ENCODE peak calls at places on chromosomes 6 and 20, in nine cellular contexts. I is psoas muscle; N is heart right ventricle; Q is adipocyte; P is right lobe of liver; G is CD8-positive, alpha-beta T cell; K is right atrium auricular region; O is gastrocnemius medialis; V is ovary. X is an unnamed sample. For H3K9me3 and H3K27me3, the result is how much of the 10 kb centered on the place peaks cover.

GRCh38 chr6:145756170-145756662 is 20.9 kb upstream of the EPM2A start:
- DNase-seq in G (no peak), K (no peak), P (no peak), N (peak), Q (peak), V (no peak), I (peak), O (no peak), X (no peak)

GRCh38 chr20:46746972-46747371 is 37.5 kb downstream of the SLC2A10 start:
- DNase-seq in V (no peak), P (no peak), G (no peak), N (no peak), I (no peak), O (no peak), K (no peak), Q (peak), X (no peak)

GRCh38 chr20:24138951-24139350 is 150.4 kb upstream of the GGTLC1 start:
- DNase-seq in I (no peak), N (no peak), Q (no peak), P (no peak), O (no peak), V (no peak), K (no peak), G (no peak), X (no peak)

GRCh38 chr6:114007451-114007953 is 36.6 kb upstream of the HDAC2 start:
- DNase-seq in Q (no peak), I (no peak), P (no peak), K (no peak), V (no peak), N (no peak), G (no peak), O (no peak), X (peak)

GRCh38 chr20:54221996-54222890 is 14.4 kb downstream of the PFDN4 start:
- DNase-seq in N (no peak), K (no peak), P (no peak), G (no peak), V (no peak), I (no peak), Q (peak), O (no peak), X (no peak)

GRCh38 chr20:43947316-43947710 is 32.7 kb downstream of the TOX2 start:
- DNase-seq in I (no peak), G (no peak), N (no peak), K (no peak), Q (no peak), P (no peak), O (no peak), V (no peak), X (no peak)

GRCh38 chr6:154143753-154144152 is 104.7 kb downstream of the OPRM1 start:
- DNase-seq in Q (no peak), G (no peak), K (no peak), V (no peak), N (no peak), I (no peak), O (no peak), P (no peak), X (no peak)

GRCh38 chr6:113147544-113147943 is 709.6 kb upstream of the MARCKS start:
- DNase-seq in I (no peak), V (no peak), G (no peak), P (no peak), N (no peak), Q (peak), O (no peak), K (no peak), X (no peak)

GRCh38 chr6:36757206-36757605 is 59.6 kb downstream of the RAB44 start:
- DNase-seq in V (no peak), Q (no peak), P (no peak), I (no peak), G (peak), O (no peak), N (no peak), K (no peak), X (no peak)

GRCh38 chr6:85278456-85279035 is 171.3 kb upstream of the NT5E start:
- DNase-seq in I (no peak), O (no peak), K (no peak), P (no peak), G (no peak), V (no peak), N (no peak), Q (no peak), X (no peak)

GRCh38 chr6:39421383-39422225 is 99.1 kb upstream of the KCNK16 start:
- DNase-seq in G (no peak), I (no peak), Q (no peak), N (no peak), K (no peak), O (no peak), P (no peak), V (no peak), X (no peak)

GRCh38 chr20:37424062-37424851 is 78.3 kb downstream of the SRC start:
- DNase-seq in G (no peak), Q (no peak), N (no peak), O (no peak), P (no peak), K (no peak), I (no peak), V (no peak), X (no peak)

GRCh38 chr20:13262701-13263335 is 41.7 kb downstream of the ISM1 start:
- DNase-seq in O (no peak), N (no peak), Q (no peak), V (no peak), I (no peak), K (no peak), G (no peak), P (no peak), X (no peak)

GRCh38 chr6:136031982-136032381 is 180.5 kb downstream of the PDE7B start:
- DNase-seq in G (no peak), K (no peak), P (no peak), Q (peak), I (no peak), N (peak), V (no peak), O (no peak), X (no peak)

GRCh38 chr6:158018851-158019361 is 37.2 kb downstream of the SYNJ2 start:
- DNase-seq in I (no peak), G (no peak), Q (peak), N (no peak), P (no peak), V (no peak), K (no peak), O (no peak), X (no peak)

GRCh38 chr6:40037271-40037670 is 103.0 kb upstream of the MOCS1 start:
- DNase-seq in K (no peak), N (no peak), O (no peak), V (no peak), P (no peak), G (no peak), Q (no peak), I (no peak), X (no peak)

GRCh38 chr6:165663736-165664552 is 903 bp upstream of the PDE10A start:
- DNase-seq in V (no peak), O (no peak), I (no peak), N (peak), Q (peak), P (no peak), K (no peak), G (no peak), X (peak)

GRCh38 chr6:19597809-19598320 is 239.3 kb upstream of the ID4 start:
- DNase-seq in O (no peak), I (no peak), P (no peak), Q (no peak), V (no peak), K (no peak), N (no peak), G (no peak), X (no peak)

GRCh38 chr6:34851361-34851760 is 36.5 kb downstream of the TAF11 start:
- DNase-seq in P (no peak), G (no peak), V (no peak), Q (no peak), N (no peak), O (no peak), I (no peak), K (no peak), X (no peak)

GRCh38 chr6:152854086-152854795 is 103.6 kb downstream of the VIP start:
- DNase-seq in Q (no peak), V (no peak), G (no peak), K (no peak), P (no peak), O (no peak), N (no peak), I (no peak), X (no peak)

GRCh38 chr6:33297406-33297955 is 1.3 kb downstream of the RGL2 start:
- DNase-seq in O (no peak), P (no peak), N (no peak), Q (no peak), G (no peak), V (no peak), I (peak), K (no peak), X (peak)

GRCh38 chr6:38079107-38079506 is 259.6 kb downstream of the ZFAND3 start:
- DNase-seq in N (no peak), O (no peak), P (no peak), G (no peak), K (no peak), I (no peak), Q (no peak), V (no peak), X (no peak)

GRCh38 chr6:137155830-137156229 is 17.6 kb downstream of the IL22RA2 start:
- DNase-seq in P (no peak), Q (peak), O (no peak), G (peak), N (no peak), I (no peak), V (no peak), K (no peak), X (no peak)

GRCh38 chr6:33279257-33279695 is 2.4 kb downstream of the B3GALT4 start:
- DNase-seq in Q (no peak), P (no peak), I (no peak), K (no peak), N (no peak), G (no peak), V (no peak), O (no peak), X (no peak)

GRCh38 chr6:100446115-100446921 is 18.4 kb downstream of the SIM1 start:
- DNase-seq in V (no peak), O (no peak), N (no peak), P (no peak), K (no peak), Q (no peak), I (no peak), G (no peak), X (no peak)

GRCh38 chr6:47238456-47238995 is 71.2 kb downstream of the TNFRSF21 start:
- DNase-seq in V (no peak), O (no peak), K (no peak), N (no peak), Q (no peak), G (no peak), I (no peak), P (no peak), X (no peak)

GRCh38 chr20:43840382-43841070 is 74.1 kb upstream of the TOX2 start:
- DNase-seq in P (peak), V (no peak), Q (no peak), K (peak), G (peak), O (no peak), N (no peak), I (no peak), X (peak)

GRCh38 chr20:54103762-54104600 is 33.6 kb upstream of the BCAS1 start:
- DNase-seq in V (no peak), N (no peak), G (no peak), I (no peak), O (no peak), P (peak), Q (no peak), K (no peak), X (no peak)

GRCh38 chr20:46399401-46399800 is 7.0 kb downstream of the ELMO2 start:
- DNase-seq in Q (no peak), V (no peak), N (no peak), G (no peak), O (no peak), I (no peak), P (no peak), K (no peak), X (no peak)

GRCh38 chr6:35140991-35141720 is at the start of gene TCP11:
- DNase-seq in N (peak), Q (no peak), K (no peak), V (peak), G (peak), P (no peak), O (no peak), I (peak), X (no peak)

GRCh38 chr6:52641388-52641787 is 29.5 kb upstream of the TMEM14A start:
- DNase-seq in V (no peak), N (no peak), P (no peak), Q (no peak), O (no peak), I (no peak), K (no peak), G (no peak), X (no peak)
- H3K4me3 ChIP-seq in V (no peak), N (no peak), P (no peak), Q (no peak), O (no peak), I (no peak), K (no peak), G (no peak), X (no peak)

GRCh38 chr6:160801418-160801817 is 99.4 kb downstream of the PLG start:
- DNase-seq in Q (no peak), P (no peak), G (no peak), I (no peak), O (no peak), N (no peak), V (no peak), K (no peak), X (no peak)
- H3K9me3 ChIP-seq in Q (under half), P (under half), G (under half), I (under half), O (under half), N (under half), V (under half), K (under half), X (under half)

DNA sequence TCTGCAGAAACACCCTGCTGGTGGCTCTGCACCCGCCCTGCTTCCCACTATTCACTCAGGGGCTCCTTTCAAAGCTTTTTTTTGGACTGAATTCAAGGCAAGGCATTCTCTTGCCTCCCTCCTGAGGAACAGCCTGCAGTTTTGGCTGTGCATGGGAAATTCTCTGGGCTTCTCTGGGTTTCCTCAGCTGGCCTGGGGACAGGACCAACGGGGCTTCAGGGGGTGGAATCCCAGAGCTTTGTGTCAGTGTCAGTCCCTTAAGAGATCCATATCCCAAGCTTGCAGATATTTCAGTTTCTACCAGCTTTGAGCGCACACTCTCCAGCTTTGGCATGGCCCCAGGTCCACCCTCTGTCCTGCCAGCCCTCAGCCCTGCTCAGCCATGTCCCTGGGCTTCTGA is 2.0 kb downstream of the SCRT2 start:
- DNase-seq in G (no peak), I (no peak), Q (no peak), K (no peak), V (no peak), N (no peak), O (no peak), P (no peak), X (no peak)
- H3K27me3 ChIP-seq in G (under half), I (under half), Q (half or more), K (under half), V (under half), N (half or more), O (under half), P (under half), X (under half)

DNA sequence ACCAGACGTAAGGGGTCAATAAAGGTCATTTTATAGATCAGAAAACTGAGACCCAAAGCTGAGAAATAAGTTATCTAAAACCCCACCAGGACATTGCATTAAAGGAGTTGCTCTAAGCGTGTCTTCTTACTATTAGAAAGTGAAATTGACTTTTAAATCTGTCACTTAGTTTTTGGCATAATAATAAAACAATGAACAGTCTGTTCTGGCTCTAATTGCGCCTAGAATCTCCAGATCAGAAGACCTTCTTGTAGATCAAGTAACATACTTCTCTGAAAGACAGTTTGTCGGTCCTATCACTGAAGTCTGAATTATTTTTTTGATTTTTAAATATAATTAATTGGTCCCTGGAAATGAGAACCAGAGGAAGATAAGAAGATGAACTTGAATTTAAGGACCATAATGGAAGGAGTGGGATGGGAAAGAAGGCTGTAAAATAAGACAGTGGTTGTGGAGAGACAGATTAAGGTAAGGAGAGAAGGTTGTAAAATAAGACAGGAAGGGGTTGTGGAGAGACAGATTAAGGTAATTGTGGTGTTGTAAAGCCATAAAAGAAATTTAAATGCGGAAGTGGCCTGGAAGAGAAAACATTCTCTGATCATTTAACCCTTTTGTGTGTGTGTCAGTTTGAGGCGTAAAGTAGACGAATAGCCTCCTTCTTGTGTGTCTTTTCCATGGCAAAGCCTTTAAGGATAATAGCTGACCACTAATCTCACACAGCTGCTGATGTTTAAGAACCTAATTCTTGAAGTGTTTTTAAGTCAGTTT is 20.0 kb downstream of the TOP1 start:
- DNase-seq in I (no peak), N (no peak), P (no peak), K (no peak), G (no peak), Q (no peak), O (no peak), V (no peak), X (peak)
- H3K4me3 ChIP-seq in I (peak), N (peak), P (peak), K (no peak), G (peak), Q (peak), O (peak), V (no peak), X (no peak)

GRCh38 chr6:118577972-118578371 is 29.9 kb downstream of the PLN start:
- DNase-seq in O (no peak), Q (no peak), K (no peak), G (no peak), V (no peak), I (no peak), N (no peak), P (no peak), X (no peak)
- H3K9me3 ChIP-seq in O (under half), Q (under half), K (half or more), G (under half), V (under half), I (under half), N (under half), P (under half), X (under half)

DNA sequence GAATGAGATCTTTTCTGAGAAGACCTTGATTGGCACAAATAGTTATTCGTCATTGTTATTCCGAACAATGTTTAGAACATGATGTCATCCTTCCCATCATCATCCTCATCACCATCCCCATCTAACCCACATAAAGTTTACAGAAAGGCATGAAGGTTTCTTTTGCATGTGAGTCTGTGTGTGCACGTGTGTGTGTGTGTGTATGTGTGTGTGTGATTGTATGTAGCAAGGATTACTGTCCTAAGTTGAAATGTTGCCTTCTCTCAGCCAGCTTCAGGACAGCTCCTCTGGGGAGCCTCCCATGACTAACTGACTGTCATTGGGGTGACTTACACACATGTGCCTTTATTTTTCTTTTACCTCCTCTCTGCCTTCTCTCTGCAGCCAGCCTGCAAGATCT is 113.5 kb downstream of the SLC22A3 start:
- DNase-seq in O (no peak), Q (no peak), P (no peak), N (no peak), G (no peak), V (no peak), K (no peak), I (no peak), X (no peak)
- H3K27me3 ChIP-seq in O (under half), Q (under half), P (under half), N (under half), G (under half), V (under half), K (under half), I (under half), X (under half)

GRCh38 chr20:32485770-32486248 is 99.3 kb downstream of the NOL4L start:
- DNase-seq in P (no peak), N (no peak), Q (no peak), I (no peak), V (no peak), G (no peak), O (no peak), K (no peak), X (no peak)

GRCh38 chr20:32484221-32485125 is 100.7 kb downstream of the NOL4L start:
- DNase-seq in V (peak), P (peak), G (peak), O (no peak), I (peak), Q (peak), N (no peak), K (no peak), X (peak)

GRCh38 chr20:32487381-32487780 is 97.8 kb downstream of the NOL4L start:
- DNase-seq in N (no peak), O (no peak), V (no peak), G (no peak), Q (no peak), K (no peak), I (no peak), P (no peak), X (no peak)

GRCh38 chr20:32483351-32484220 is 101.5 kb downstream of the NOL4L start:
- DNase-seq in G (peak), P (peak), N (peak), Q (peak), K (no peak), O (no peak), I (peak), V (peak), X (peak)

GRCh38 chr20:32485126-32485769 is 99.9 kb downstream of the NOL4L start:
- DNase-seq in P (peak), N (peak), K (peak), V (peak), G (peak), O (no peak), Q (peak), I (peak), X (peak)
- H3K4me3 ChIP-seq in P (no peak), N (peak), K (peak), V (peak), G (peak), O (peak), Q (peak), I (peak), X (peak)

DNA sequence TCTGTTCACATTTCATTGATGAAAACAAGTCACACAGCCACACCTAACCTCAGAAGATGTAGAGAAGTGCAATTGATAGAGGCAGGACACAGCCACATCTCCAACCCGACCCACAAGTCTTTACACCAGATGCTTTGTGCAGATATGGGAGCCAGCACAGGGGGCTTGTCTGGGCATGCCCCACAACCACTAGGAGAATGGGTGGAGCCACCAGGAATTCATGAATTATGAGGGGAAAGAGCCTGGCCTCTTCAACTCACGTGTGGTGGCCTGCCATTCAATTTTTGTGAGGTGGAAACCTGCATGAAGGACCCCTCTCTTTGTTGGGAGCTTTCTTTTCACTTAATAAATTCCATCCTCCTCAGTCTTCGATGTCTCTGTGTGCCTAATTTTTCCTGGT is 79.2 kb downstream of the OGFRL1 start:
- DNase-seq in I (no peak), G (no peak), V (no peak), P (no peak), Q (no peak), O (no peak), K (no peak), N (no peak), X (peak)
- H3K9me3 ChIP-seq in I (under half), G (under half), V (under half), P (under half), Q (under half), O (under half), K (under half), N (under half), X (under half)